ENCODE peak calls at places on chromosomes 13 and 19, in nine cellular contexts. E, U, K, N, G, J, B, S and D are unnamed samples.

GRCh38 chr19:23482829-23483228 is 87.6 kb upstream of the ZNF91 start:
- DNase-seq in B (no peak), K (no peak), U (no peak), N (no peak), J (no peak), G (no peak), E (no peak), S (no peak), D (no peak)

GRCh38 chr13:39095500-39095899 is 57.2 kb downstream of the NHLRC3 start:
- DNase-seq in G (no peak), B (no peak), J (no peak), N (no peak), E (no peak), K (no peak), S (no peak), U (no peak), D (no peak)

GRCh38 chr13:84470528-84470927 is 588.3 kb upstream of the SLITRK1 start:
- DNase-seq in J (no peak), G (no peak), B (no peak), S (no peak), N (no peak), E (no peak), U (no peak), K (no peak), D (no peak)

GRCh38 chr13:106680796-106681482 is 113.0 kb upstream of the ARGLU1 start:
- DNase-seq in E (no peak), B (no peak), G (no peak), K (no peak), U (no peak), J (no peak), S (no peak), N (no peak), D (no peak)

GRCh38 chr13:48233886-48234488 is 981 bp downstream of the ITM2B start:
- DNase-seq in J (no peak), K (no peak), N (peak), B (no peak), G (no peak), S (no peak), E (no peak), U (no peak), D (no peak)

GRCh38 chr13:28557725-28558124 is 62.8 kb upstream of the FLT1 start:
- DNase-seq in G (no peak), S (no peak), B (no peak), J (no peak), E (no peak), K (no peak), U (no peak), N (no peak), D (no peak)

GRCh38 chr19:31451686-31452325 is 102.6 kb upstream of the TSHZ3 start:
- DNase-seq in N (no peak), U (no peak), S (no peak), K (no peak), B (no peak), J (no peak), E (no peak), G (no peak), D (no peak)

GRCh38 chr19:2575734-2576481 is 100.0 kb downstream of the GADD45B start:
- DNase-seq in E (no peak), K (peak), J (no peak), N (no peak), U (no peak), S (peak), B (peak), G (no peak), D (peak)

GRCh38 chr19:34193876-34194275 is 21.6 kb downstream of the LSM14A start:
- DNase-seq in G (no peak), K (no peak), U (no peak), J (no peak), N (no peak), B (no peak), E (no peak), S (no peak), D (no peak)

GRCh38 chr13:71602327-71602726 is 264.7 kb downstream of the DACH1 start:
- DNase-seq in B (no peak), U (no peak), E (no peak), G (no peak), S (no peak), J (no peak), K (no peak), N (no peak), D (no peak)

GRCh38 chr13:79604752-79605151 is 123.8 kb downstream of the NDFIP2 start:
- DNase-seq in S (no peak), K (no peak), E (no peak), J (no peak), N (no peak), U (no peak), B (no peak), G (no peak), D (no peak)

GRCh38 chr13:48571121-48571901 is 38.4 kb upstream of the RCBTB2 start:
- DNase-seq in E (no peak), K (no peak), N (no peak), J (no peak), B (no peak), U (no peak), S (no peak), G (no peak), D (no peak)

GRCh38 chr19:35396240-35396885 is 25.5 kb downstream of the GPR42 start:
- DNase-seq in B (no peak), G (no peak), S (no peak), K (no peak), N (no peak), E (no peak), U (no peak), J (no peak), D (no peak)

GRCh38 chr13:44763604-44764311 is 187.6 kb upstream of the TSC22D1 start:
- DNase-seq in G (no peak), U (no peak), N (no peak), B (no peak), K (peak), J (no peak), S (no peak), E (no peak), D (no peak)

GRCh38 chr19:18415177-18415867 is 3.9 kb upstream of the SSBP4 start:
- DNase-seq in G (no peak), E (no peak), S (peak), B (peak), J (no peak), N (no peak), K (peak), U (no peak), D (no peak)

GRCh38 chr19:31139871-31140505 is 209.2 kb downstream of the TSHZ3 start:
- DNase-seq in K (no peak), J (no peak), E (no peak), G (no peak), S (no peak), U (no peak), B (no peak), N (no peak), D (no peak)

GRCh38 chr19:48752511-48753365 is at the start of gene FUT1:
- DNase-seq in B (no peak), G (no peak), S (no peak), K (peak), N (peak), E (no peak), U (no peak), J (peak), D (no peak)

GRCh38 chr19:17528610-17529009 is 17.2 kb downstream of the PGLS start:
- DNase-seq in S (no peak), G (no peak), E (no peak), K (no peak), N (no peak), U (no peak), J (no peak), B (no peak), D (no peak)

GRCh38 chr13:75223981-75224742 is 257.8 kb downstream of the TBC1D4 start:
- DNase-seq in K (no peak), E (no peak), U (no peak), G (no peak), N (no peak), S (no peak), B (no peak), J (no peak), D (no peak)

GRCh38 chr13:53298426-53298825 is 269.8 kb downstream of the OLFM4 start:
- DNase-seq in B (no peak), N (no peak), K (no peak), U (no peak), S (no peak), G (no peak), E (no peak), J (no peak), D (no peak)

GRCh38 chr19:33436360-33437345 is 63.1 kb downstream of the CEBPG start:
- DNase-seq in G (no peak), B (peak), J (no peak), S (no peak), N (no peak), K (peak), U (no peak), E (no peak), D (no peak)

GRCh38 chr13:99805361-99805760 is 166.2 kb downstream of the ZIC5 start:
- DNase-seq in N (no peak), G (no peak), J (no peak), K (no peak), S (no peak), B (no peak), U (no peak), E (no peak), D (no peak)

GRCh38 chr13:113061271-113061625 is 44.3 kb upstream of the F7 start:
- DNase-seq in B (peak), U (no peak), K (no peak), G (no peak), S (no peak), J (no peak), N (peak), E (no peak), D (no peak)

GRCh38 chr13:113603116-113603710 is 18.7 kb downstream of the TFDP1 start:
- DNase-seq in B (no peak), E (no peak), K (no peak), S (no peak), U (no peak), G (no peak), N (no peak), J (no peak), D (no peak)

GRCh38 chr19:10418281-10419199 is 1.8 kb upstream of the PDE4A start:
- DNase-seq in G (no peak), U (no peak), S (no peak), K (no peak), B (no peak), E (no peak), N (peak), J (peak), D (no peak)

GRCh38 chr13:99207511-99207910 is 6.9 kb downstream of the UBAC2 start:
- DNase-seq in E (no peak), G (no peak), K (no peak), N (no peak), J (no peak), S (no peak), B (no peak), U (no peak), D (no peak)

GRCh38 chr19:6425732-6426686 is 1.4 kb upstream of the KHSRP start:
- DNase-seq in E (no peak), B (no peak), G (no peak), N (no peak), U (no peak), S (peak), J (no peak), K (no peak), D (peak)

GRCh38 chr19:7083076-7083956 is 13.8 kb downstream of the ZNF557 start:
- DNase-seq in E (no peak), J (no peak), U (no peak), S (no peak), G (no peak), N (no peak), B (no peak), K (no peak), D (no peak)

GRCh38 chr19:52369463-52370340 is at the start of gene ZNF880:
- DNase-seq in S (peak), E (peak), J (peak), K (peak), N (peak), G (peak), U (peak), B (peak), D (no peak)

GRCh38 chr13:35953537-35954206 is 177.5 kb downstream of the DCLK1 start:
- DNase-seq in E (peak), U (no peak), G (no peak), J (peak), K (peak), B (peak), S (no peak), N (peak), D (peak)

GRCh38 chr13:21338156-21338555 is 120.9 kb downstream of the ZDHHC20 start:
- DNase-seq in E (no peak), S (no peak), N (no peak), B (no peak), K (no peak), U (no peak), G (no peak), J (no peak), D (peak)

GRCh38 chr13:100490692-100491091 is 97.9 kb downstream of the GGACT start:
- DNase-seq in K (no peak), S (no peak), G (no peak), J (peak), B (no peak), U (no peak), E (no peak), N (no peak), D (no peak)

GRCh38 chr19:3632098-3632497 is 5.5 kb upstream of the CACTIN start:
- DNase-seq in N (no peak), B (no peak), U (no peak), S (no peak), K (no peak), G (no peak), J (no peak), E (no peak), D (no peak)

GRCh38 chr13:25916119-25916518 is 135.7 kb downstream of the SHISA2 start:
- DNase-seq in B (no peak), G (no peak), S (no peak), E (no peak), U (no peak), N (peak), J (no peak), K (no peak), D (no peak)

GRCh38 chr19:3849787-3850186 is 19.1 kb downstream of the ZFR2 start:
- DNase-seq in B (no peak), J (no peak), G (no peak), U (no peak), K (no peak), S (no peak), N (no peak), E (no peak), D (no peak)